ENCODE peak calls at places on chromosome 14, in nine cellular contexts. J is OCI-LY7, F is kidney, C is A549, D is uterus, U is AG10803, W is cardiac fibroblast, R is HCT116, O is choroid plexus epithelial cell. Q is an unnamed sample.

GRCh38 chr14:104680806-104681688 is 8.4 kb upstream of the INF2 start:
- DNase-seq in J (peak; percentile 83), F (peak; percentile 81), C (peak; percentile 86), D (peak; percentile 66), U (peak; percentile 75), W (peak; percentile 82), R (no peak), O (peak; percentile 84), Q (no peak)

GRCh38 chr14:97021001-97021400 is 223.8 kb downstream of the VRK1 start:
- DNase-seq in J (no peak), F (no peak), C (no peak), D (no peak), U (no peak), W (no peak), R (no peak), O (no peak), Q (no peak)

GRCh38 chr14:91229743-91230200 is 14.7 kb downstream of the GPR68 start:
- DNase-seq in J (peak; percentile 86), F (no peak), C (no peak), D (no peak), U (peak; percentile 76), W (no peak), R (no peak), O (peak; percentile 30), Q (no peak)

GRCh38 chr14:102491786-102492522 is 17.6 kb downstream of the ANKRD9 start:
- DNase-seq in J (no peak), F (no peak), C (no peak), D (no peak), U (no peak), W (no peak), R (no peak), O (no peak), Q (no peak)

GRCh38 chr14:101087614-101088394 is 184.3 kb upstream of the RTL1 start:
- DNase-seq in J (no peak), F (peak; percentile 24), C (no peak), D (no peak), U (peak; percentile 51), W (peak; percentile 26), R (no peak), O (peak; percentile 96), Q (peak; percentile 27)

GRCh38 chr14:61452452-61452851 is 131.1 kb downstream of the PRKCH start:
- DNase-seq in J (no peak), F (no peak), C (no peak), D (no peak), U (no peak), W (no peak), R (no peak), O (no peak), Q (no peak)

GRCh38 chr14:61533513-61534255 is 161.6 kb upstream of the HIF1A start:
- DNase-seq in J (no peak), F (no peak), C (no peak), D (no peak), U (no peak), W (no peak), R (no peak), O (no peak), Q (no peak)

GRCh38 chr14:58705066-58705465 is 67.3 kb downstream of the DACT1 start:
- DNase-seq in J (no peak), F (no peak), C (no peak), D (no peak), U (peak; percentile 58), W (no peak), R (no peak), O (peak; percentile 43), Q (no peak)

GRCh38 chr14:102280376-102280962 is 24.5 kb downstream of the MOK start:
- DNase-seq in J (no peak), F (no peak), C (peak; percentile 77), D (no peak), U (peak; percentile 99), W (peak; percentile 97), R (no peak), O (peak; percentile 98), Q (no peak)

GRCh38 chr14:83433618-83434017 is 1900.0 kb upstream of the SEL1L start:
- DNase-seq in J (no peak), F (no peak), C (no peak), D (no peak), U (no peak), W (no peak), R (no peak), O (peak; percentile 19), Q (no peak)

GRCh38 chr14:25411933-25412757 is 362.2 kb upstream of the STXBP6 start:
- DNase-seq in J (peak; percentile 18), F (no peak), C (peak; percentile 5), D (no peak), U (peak; percentile 13), W (peak; percentile 13), R (no peak), O (peak; percentile 22), Q (no peak)

GRCh38 chr14:32620724-32621123 is 291.6 kb downstream of the AKAP6 start:
- DNase-seq in J (no peak), F (no peak), C (no peak), D (no peak), U (peak; percentile 37), W (no peak), R (no peak), O (no peak), Q (no peak)

GRCh38 chr14:35594616-35595015 is 60.7 kb downstream of the INSM2 start:
- DNase-seq in J (no peak), F (no peak), C (no peak), D (no peak), U (no peak), W (peak; percentile 1), R (no peak), O (peak; percentile 19), Q (no peak)

GRCh38 chr14:66117600-66117999 is 368.6 kb upstream of the CCDC196 start:
- DNase-seq in J (no peak), F (no peak), C (peak; percentile 48), D (no peak), U (peak; percentile 62), W (peak; percentile 63), R (peak; percentile 31), O (peak; percentile 46), Q (no peak)

GRCh38 chr14:75543786-75544185 is 21.5 kb downstream of the BATF start:
- DNase-seq in J (no peak), F (no peak), C (no peak), D (no peak), U (no peak), W (no peak), R (no peak), O (no peak), Q (no peak)

GRCh38 chr14:96084796-96085195 is 45.6 kb downstream of the C14orf132 start:
- DNase-seq in J (no peak), F (no peak), C (no peak), D (no peak), U (no peak), W (no peak), R (no peak), O (no peak), Q (no peak)

DNA sequence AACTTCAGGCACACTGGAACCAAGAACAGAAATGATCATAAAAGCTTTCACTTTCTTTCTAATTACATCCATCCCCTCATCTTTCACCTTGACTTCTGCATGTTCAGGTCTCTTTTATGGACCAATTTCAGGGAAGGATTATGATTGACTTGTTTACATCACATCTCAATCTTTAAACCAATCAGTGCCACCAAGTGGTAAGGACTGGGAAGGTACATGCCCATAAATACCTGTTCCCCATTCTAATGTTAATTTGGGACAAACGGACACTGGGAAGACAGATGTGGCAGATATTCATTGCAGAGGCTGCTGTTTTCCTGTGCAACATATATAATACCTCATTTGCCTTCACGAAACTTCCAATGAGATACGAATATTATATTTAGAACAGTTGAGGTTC is 978.1 kb downstream of the GALC start:
- DNase-seq in J (no peak), F (no peak), C (peak; percentile 1), D (no peak), U (no peak), W (no peak), R (no peak), O (no peak), Q (no peak)
- TF ChIP-seq CTCF in J (peak; percentile 70), F (no peak), C (no peak), D (no peak), U (peak; percentile 22), W (no peak), R (no peak), O (no peak), Q (no peak)

DNA sequence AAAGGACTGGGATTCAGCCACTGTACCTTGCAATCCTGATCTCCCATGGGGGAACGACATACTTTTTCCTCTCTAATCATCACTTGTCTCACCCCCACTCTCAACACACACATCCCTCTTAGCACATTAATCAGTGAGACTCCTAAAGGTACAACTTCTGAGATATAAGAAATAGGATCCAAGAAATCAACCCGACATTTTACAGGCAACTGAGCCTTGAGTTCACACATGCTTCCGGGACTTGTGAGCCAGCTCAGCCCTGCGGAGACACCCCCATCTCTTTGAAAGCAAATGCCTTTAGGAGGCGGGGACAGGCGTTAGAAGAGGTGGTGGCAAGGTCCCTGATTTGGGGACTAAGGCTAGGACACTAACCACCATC is 1.3 kb downstream of the MAP3K9 start:
- DNase-seq in J (peak; percentile 41), F (no peak), C (peak; percentile 71), D (no peak), U (no peak), W (no peak), R (peak; percentile 59), O (peak; percentile 31), Q (peak; percentile 54)
- H3K4me3 ChIP-seq in J (peak overlapping the region; percentile 77), F (peak overlapping the region; percentile 57), C (peak overlapping the region; percentile 72), D (no peak overlapping the region), U (no peak overlapping the region), W (no peak overlapping the region), R (peak overlapping the region; percentile 79), O (peak overlapping the region; percentile 73), Q (peak overlapping the region; percentile 19)

GRCh38 chr14:106377432-106377831 is 851.0 kb downstream of the TMEM121 start:
- DNase-seq in J (no peak), F (no peak), C (no peak), D (no peak), U (no peak), W (no peak), R (no peak), O (no peak), Q (no peak)

GRCh38 chr14:106372870-106373657 is 846.7 kb downstream of the TMEM121 start:
- DNase-seq in J (peak; percentile 86), F (peak; percentile 77), C (peak; percentile 51), D (no peak), U (no peak), W (no peak), R (peak; percentile 7), O (no peak), Q (peak; percentile 62)

GRCh38 chr14:106380740-106381139 is 854.4 kb downstream of the TMEM121 start:
- DNase-seq in J (no peak), F (no peak), C (no peak), D (no peak), U (no peak), W (no peak), R (no peak), O (no peak), Q (no peak)

GRCh38 chr14:106378191-106378590 is 851.8 kb downstream of the TMEM121 start:
- DNase-seq in J (peak; percentile 36), F (no peak), C (no peak), D (no peak), U (no peak), W (no peak), R (no peak), O (no peak), Q (no peak)
- TF ChIP-seq CTCF in J (peak; percentile 76), F (no peak), C (no peak), D (no peak), U (no peak), W (no peak), R (no peak), O (no peak), Q (no peak)

DNA sequence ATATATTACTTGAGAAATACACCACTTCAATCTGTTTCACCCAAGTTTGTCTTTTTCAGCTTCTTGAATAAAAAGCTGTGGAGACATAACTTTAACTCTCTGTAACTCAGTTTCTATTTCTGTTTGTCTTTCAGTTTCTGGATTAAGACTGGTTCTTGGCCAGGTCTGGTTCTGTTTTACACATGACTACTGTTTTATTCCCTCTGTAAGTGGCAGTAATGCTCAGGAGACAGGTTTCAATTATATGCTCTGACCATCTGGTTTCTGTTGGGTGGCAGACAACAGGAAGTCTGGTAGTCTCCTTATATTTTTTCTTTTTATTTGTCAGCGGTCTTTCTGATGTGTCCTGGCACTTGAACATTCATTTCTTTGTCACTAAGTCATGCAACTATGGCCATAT is 102.9 kb downstream of the RPS29 start:
- DNase-seq in J (no peak), F (no peak), C (no peak), D (no peak), U (no peak), W (no peak), R (no peak), O (no peak), Q (no peak)
- H3K4me3 ChIP-seq in J (no peak overlapping the region), F (no peak overlapping the region), C (no peak overlapping the region), D (no peak overlapping the region), U (no peak overlapping the region), W (no peak overlapping the region), R (no peak overlapping the region), O (no peak overlapping the region), Q (no peak overlapping the region)